ENCODE peak calls at places on chromosomes 7 and 10, in nine cellular contexts. M is Caki2; A is GM20000; N is activated CD4-positive, CD25-positive, alpha-beta regulatory T cell; Z is midbrain; G is activated CD4-positive, alpha-beta T cell treated with anti-CD3 and anti-CD28 coated beads, Interleukin-2, amount 10 ng/mL, durations not matched to agents 7 days and 5 days; V is G401; K is activated CD8-positive, alpha-beta memory T cell treated with anti-CD3 and anti-CD28 coated beads for 24 hours; E is psoas muscle. C is an unnamed sample.

GRCh38 chr7:43535031-43535451 is 47.9 kb upstream of the STK17A start:
- DNase-seq in E (no peak), M (peak), V (no peak), Z (no peak), N (no peak), K (no peak), G (no peak), A (no peak), C (no peak)

GRCh38 chr10:124006526-124006925 is 86.9 kb downstream of the CHST15 start:
- DNase-seq in A (no peak), N (no peak), Z (no peak), K (no peak), V (no peak), G (no peak), M (no peak), E (no peak), C (no peak)

GRCh38 chr10:62861507-62861906 is 45.3 kb upstream of the EGR2 start:
- DNase-seq in N (no peak), A (no peak), V (no peak), E (no peak), K (no peak), M (no peak), Z (no peak), G (no peak), C (no peak)

GRCh38 chr7:85022064-85022697 is 164.7 kb downstream of the SEMA3D start:
- DNase-seq in K (no peak), A (no peak), V (no peak), E (no peak), M (no peak), N (no peak), Z (no peak), G (no peak), C (no peak)

GRCh38 chr7:24668922-24669635 is 88.2 kb downstream of the GSDME start:
- DNase-seq in E (no peak), G (no peak), N (no peak), A (no peak), V (no peak), K (no peak), M (no peak), Z (no peak), C (no peak)

GRCh38 chr7:30469303-30469702 is 9.3 kb downstream of the NOD1 start:
- DNase-seq in Z (no peak), A (no peak), N (no peak), G (no peak), E (peak), K (no peak), M (peak), V (peak), C (peak)

GRCh38 chr7:137953692-137954470 is 48.0 kb downstream of the CREB3L2 start:
- DNase-seq in G (no peak), N (no peak), A (no peak), M (peak), Z (no peak), K (no peak), V (no peak), E (no peak), C (no peak)

GRCh38 chr7:16564023-16564380 is 37.4 kb downstream of the LRRC72 start:
- DNase-seq in M (no peak), E (no peak), G (no peak), N (no peak), Z (no peak), A (no peak), V (no peak), K (no peak), C (no peak)

GRCh38 chr7:23072043-23072442 is 33.5 kb upstream of the KLHL7 start:
- DNase-seq in G (no peak), E (no peak), N (no peak), M (no peak), K (no peak), A (no peak), V (no peak), Z (peak), C (no peak)

GRCh38 chr10:81288544-81288943 is 586.5 kb upstream of the NRG3 start:
- DNase-seq in K (no peak), M (no peak), N (no peak), A (no peak), Z (no peak), V (no peak), G (no peak), E (no peak), C (no peak)

GRCh38 chr7:151225948-151226510 is 976 bp downstream of the ABCF2 start:
- DNase-seq in N (no peak), A (no peak), E (no peak), K (no peak), V (no peak), Z (no peak), M (no peak), G (no peak), C (no peak)

GRCh38 chr10:114795039-114795438 is 26.5 kb upstream of the FHIP2A start:
- DNase-seq in E (no peak), M (no peak), G (no peak), A (no peak), Z (no peak), N (no peak), V (no peak), K (no peak), C (no peak)

GRCh38 chr10:13351340-13351915 is 3.3 kb upstream of the SEPHS1 start:
- DNase-seq in M (no peak), A (peak), G (peak), N (peak), V (no peak), Z (no peak), E (no peak), K (no peak), C (no peak)

GRCh38 chr7:68014031-68014774 is 1017.6 kb downstream of the TYW1 start:
- DNase-seq in Z (no peak), E (no peak), A (no peak), M (no peak), K (no peak), G (no peak), V (peak), N (no peak), C (peak)

GRCh38 chr10:7269988-7270387 is 140.8 kb downstream of the SFMBT2 start:
- DNase-seq in E (no peak), G (no peak), N (no peak), A (no peak), M (no peak), V (no peak), Z (no peak), K (no peak), C (no peak)

C was measured in cerebellum.